ENCODE peak calls at places on chromosomes 13 and 19, in five cellular contexts. T, H, D, K and O are unnamed samples.
A peak's percentile ranks its signal among the peaks of the same experiment; 100 is the strongest.

GRCh38 chr19:10828981-10829821 is 6.8 kb downstream of the TMED1 start:
- DNase-seq in T (no peak), H (no peak), D (no peak), K (peak; percentile 41), O (no peak)

GRCh38 chr13:102907886-102908515 is 62.2 kb downstream of the ERCC5 start:
- DNase-seq in T (no peak), H (peak; percentile 56), D (no peak), K (no peak), O (no peak)

GRCh38 chr19:14516746-14517438 is 1.3 kb downstream of the DNAJB1 start:
- DNase-seq in T (no peak), H (no peak), D (no peak), K (no peak), O (no peak)

GRCh38 chr19:42466521-42467436 is 24.0 kb upstream of the CXCL17 start:
- DNase-seq in T (no peak), H (no peak), D (no peak), K (no peak), O (no peak)

GRCh38 chr13:95948646-95949045 is 104.6 kb downstream of the UGGT2 start:
- DNase-seq in T (no peak), H (peak; percentile 47), D (no peak), K (peak; percentile 26), O (peak; percentile 14)

GRCh38 chr13:44243198-44243852 is 130.3 kb upstream of the SERP2 start:
- DNase-seq in T (peak; percentile 17), H (peak; percentile 38), D (no peak), K (peak; percentile 74), O (peak; percentile 87)

GRCh38 chr13:99237981-99238662 is 20.1 kb downstream of the GPR18 start:
- DNase-seq in T (no peak), H (no peak), D (no peak), K (no peak), O (no peak)

GRCh38 chr13:46386996-46387851 is at the start of gene RUBCNL:
- DNase-seq in T (peak; percentile 35), H (peak; percentile 59), D (peak; percentile 69), K (peak; percentile 69), O (no peak)